ENCODE peak calls at places on chromosome 16, in ten cellular contexts. Y is heart left ventricle, G is H1, Z is lower leg skin, S is GM12891, X is uterus, U is H54, E is adrenal gland, M is A549, P is HepG2. H is an unnamed sample.
A peak's percentile ranks its signal among the peaks of the same experiment; 100 is the strongest.

GRCh38 chr16:85707528-85708095 is 18.9 kb upstream of the GINS2 start:
- DNase-seq in G (no peak), P (no peak), Z (no peak), U (no peak), M (no peak), S (no peak), X (no peak), Y (no peak), E (no peak), H (no peak)

GRCh38 chr16:88810868-88811599 is 694 bp downstream of the APRT start:
- DNase-seq in Z (peak; percentile 94), E (peak; percentile 89), Y (peak; percentile 89), U (peak; percentile 77), G (no peak), X (peak; percentile 81), M (peak; percentile 41), S (peak; percentile 87), P (peak; percentile 73), H (peak; percentile 79)

GRCh38 chr16:19502395-19503131 is 19.3 kb downstream of the GDE1 start:
- DNase-seq in Y (no peak), P (peak; percentile 84), M (peak; percentile 71), G (peak; percentile 83), Z (peak; percentile 89), X (peak; percentile 45), E (peak; percentile 88), S (no peak), U (no peak), H (peak; percentile 92)

GRCh38 chr16:46801428-46802049 is 29.4 kb downstream of the C16orf87 start:
- DNase-seq in X (no peak), E (no peak), Z (no peak), Y (no peak), P (peak; percentile 43), S (no peak), M (peak; percentile 38), U (no peak), G (no peak), H (peak; percentile 16)

GRCh38 chr16:30457256-30457655 is 11.6 kb upstream of the SEPHS2 start:
- DNase-seq in Z (no peak), X (no peak), Y (no peak), S (no peak), E (no peak), P (no peak), M (no peak), U (no peak), G (no peak), H (no peak)

GRCh38 chr16:59385953-59386352 is 651.8 kb upstream of the GOT2 start:
- DNase-seq in U (peak; percentile 2), G (no peak), P (no peak), E (peak; percentile 61), X (no peak), M (no peak), Z (no peak), S (no peak), Y (no peak), H (no peak)

GRCh38 chr16:4159726-4160125 is 43.5 kb upstream of the ADCY9 start:
- DNase-seq in M (no peak), U (no peak), Y (peak; percentile 25), E (no peak), G (no peak), X (no peak), Z (no peak), P (no peak), S (no peak), H (no peak)

GRCh38 chr16:1177053-1177452 is 24.1 kb downstream of the CACNA1H start:
- DNase-seq in M (no peak), E (no peak), U (no peak), Y (no peak), S (no peak), P (no peak), G (no peak), X (no peak), Z (no peak), H (no peak)

GRCh38 chr16:86994651-86995171 is 322.5 kb downstream of the C16orf95 start:
- DNase-seq in Z (no peak), G (no peak), M (peak; percentile 89), U (peak; percentile 94), S (no peak), E (no peak), Y (no peak), P (no peak), X (no peak), H (no peak)

GRCh38 chr16:67548265-67549126 is 13.8 kb upstream of the CTCF start:
- DNase-seq in X (no peak), S (no peak), Z (peak; percentile 81), Y (no peak), E (no peak), P (no peak), G (no peak), M (no peak), U (no peak), H (no peak)

GRCh38 chr16:67459066-67459857 is 21.7 kb downstream of the ATP6V0D1 start:
- DNase-seq in E (peak; percentile 91), M (no peak), U (no peak), Z (no peak), Y (no peak), X (peak; percentile 57), G (no peak), S (no peak), P (peak; percentile 70), H (no peak)

GRCh38 chr16:57115504-57116182 is 23.3 kb downstream of the CPNE2 start:
- DNase-seq in G (no peak), Z (no peak), E (peak; percentile 68), M (no peak), P (no peak), Y (peak; percentile 86), U (no peak), X (peak; percentile 53), S (no peak), H (no peak)

GRCh38 chr16:83574388-83574787 is 233.4 kb upstream of the HSBP1 start:
- DNase-seq in Y (no peak), X (no peak), P (no peak), G (no peak), M (no peak), S (no peak), E (no peak), U (peak; percentile 55), Z (peak; percentile 32), H (no peak)

GRCh38 chr16:16983545-16983944 is 487.2 kb downstream of the XYLT1 start:
- DNase-seq in P (no peak), G (no peak), U (no peak), S (no peak), X (no peak), M (no peak), Y (no peak), Z (no peak), E (no peak), H (no peak)

GRCh38 chr16:55501549-55502322 is 7.1 kb upstream of the LPCAT2 start:
- DNase-seq in S (no peak), M (no peak), X (peak; percentile 18), U (no peak), G (peak; percentile 66), Z (peak; percentile 74), E (no peak), P (no peak), Y (no peak), H (peak; percentile 2)

GRCh38 chr16:55499281-55499680 is 9.6 kb upstream of the LPCAT2 start:
- DNase-seq in G (peak; percentile 7), X (no peak), E (no peak), Z (peak; percentile 74), U (no peak), M (no peak), Y (no peak), P (no peak), S (no peak), H (no peak)

GRCh38 chr16:55498101-55498500 is 10.8 kb upstream of the LPCAT2 start:
- DNase-seq in M (no peak), Y (no peak), U (no peak), S (no peak), X (no peak), Z (peak; percentile 80), E (no peak), P (no peak), G (peak; percentile 35), H (no peak)

GRCh38 chr16:55497558-55497957 is 11.3 kb upstream of the LPCAT2 start:
- DNase-seq in X (no peak), E (no peak), G (no peak), U (no peak), Z (no peak), Y (no peak), M (no peak), S (no peak), P (no peak), H (no peak)

GRCh38 chr16:55499951-55500350 is 8.9 kb upstream of the LPCAT2 start:
- DNase-seq in X (peak; percentile 13), S (no peak), G (peak; percentile 22), U (peak; percentile 82), Y (no peak), M (no peak), Z (peak; percentile 77), P (no peak), E (no peak), H (no peak)
- TF ChIP-seq POLR2A in X (no peak), S (no peak), G (no peak), U (no peak), Y (no peak), M (no peak), Z (no peak), P (no peak), E (no peak), H (no peak)

DNA sequence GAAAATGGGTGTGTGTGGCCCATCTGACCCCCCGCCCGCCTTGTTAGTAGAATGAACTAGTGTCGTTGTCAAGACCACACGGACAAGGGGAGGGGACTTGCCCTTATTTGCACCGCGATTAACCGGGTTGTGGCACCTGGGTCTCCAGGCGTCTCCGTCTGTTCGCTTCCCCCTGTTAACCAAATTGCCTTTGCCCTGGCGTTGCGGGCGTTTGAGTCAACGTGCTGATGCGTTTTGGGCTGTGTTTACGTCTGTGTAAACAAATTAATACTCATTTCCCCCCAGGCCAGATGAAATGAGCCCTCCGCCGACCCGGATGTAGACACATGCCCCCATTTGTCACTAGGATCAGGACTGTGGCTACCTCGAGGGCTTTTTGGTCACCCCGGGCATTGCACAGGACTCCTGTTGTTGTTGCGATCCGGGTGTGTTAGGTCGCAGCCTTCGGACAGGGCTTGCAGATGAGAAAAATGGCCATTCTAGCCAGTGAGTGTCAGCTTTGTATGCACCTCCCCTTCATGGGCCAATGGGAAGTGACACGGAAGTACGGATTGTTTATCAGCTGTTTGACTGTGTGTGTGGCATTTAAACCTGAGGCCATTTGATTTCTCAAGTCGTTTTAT is 906 bp downstream of the RBL2 start:
- DNase-seq in P (peak; percentile 94), M (peak; percentile 85), U (peak; percentile 75), X (peak; percentile 61), S (peak; percentile 49), E (peak; percentile 94), G (peak; percentile 53), Z (peak; percentile 93), Y (peak; percentile 66), H (peak; percentile 92)
- TF ChIP-seq POLR2A in P (peak; percentile 79), M (peak; percentile 28), U (peak; percentile 27), X (peak; percentile 22), S (no peak), E (peak; percentile 83), G (no peak), Z (no peak), Y (peak; percentile 59), H (peak; percentile 64)

GRCh38 chr16:24534634-24535033 is 4.7 kb upstream of the RBBP6 start:
- DNase-seq in X (no peak), S (no peak), Y (no peak), G (no peak), U (no peak), M (peak; percentile 51), Z (no peak), P (peak; percentile 59), E (no peak), H (no peak)
- TF ChIP-seq POLR2A in X (no peak), S (no peak), Y (no peak), G (no peak), U (no peak), M (no peak), Z (no peak), P (no peak), E (no peak), H (no peak)

GRCh38 chr16:9885457-9885856 is 296.8 kb downstream of the GRIN2A start:
- DNase-seq in X (no peak), Y (no peak), Z (no peak), P (no peak), U (no peak), M (no peak), S (no peak), G (no peak), E (no peak), H (no peak)
- TF ChIP-seq POLR2A in X (no peak), Y (no peak), Z (no peak), P (no peak), U (no peak), M (no peak), S (no peak), G (no peak), E (no peak), H (no peak)